ENCODE peak calls at places on chromosomes 4 and X, in four cellular contexts. P is HepG2, Q is GM12878, T is H1. K is an unnamed sample.

GRCh38 chrX:2614911-2615310 is 76.2 kb upstream of the CD99 start:
- DNase-seq in P (no peak), Q (no peak), T (no peak), K (no peak)

GRCh38 chr4:153643406-153644016 is 40.6 kb upstream of the TLR2 start:
- DNase-seq in P (peak; percentile 66), Q (peak; percentile 50), T (no peak), K (no peak)

GRCh38 chrX:20654596-20655106 is 387.9 kb upstream of the RPS6KA3 start:
- DNase-seq in P (no peak), Q (no peak), T (no peak), K (no peak)

GRCh38 chr4:57320880-57321279 is 210.7 kb upstream of the IGFBP7 start:
- DNase-seq in P (no peak), Q (no peak), T (no peak), K (no peak)

GRCh38 chr4:187235456-187236170 is 512.0 kb upstream of the FAT1 start:
- DNase-seq in P (no peak), Q (no peak), T (no peak), K (no peak)

GRCh38 chrX:68894513-68895338 is 65.9 kb downstream of the EFNB1 start:
- DNase-seq in P (no peak), Q (no peak), T (no peak), K (peak; percentile 72)

GRCh38 chr4:112516401-112517066 is 554 bp upstream of the NEUROG2 start:
- DNase-seq in P (no peak), Q (no peak), T (peak; percentile 81), K (no peak)

GRCh38 chr4:37599092-37599800 is 86.9 kb downstream of the RELL1 start:
- DNase-seq in P (peak; percentile 64), Q (no peak), T (no peak), K (no peak)

GRCh38 chr4:175891863-175892262 is 79.8 kb upstream of the GPM6A start:
- DNase-seq in P (peak; percentile 3), Q (no peak), T (no peak), K (no peak)

GRCh38 chr4:8171941-8172924 is 13.6 kb upstream of the ABLIM2 start:
- DNase-seq in P (no peak), Q (peak; percentile 24), T (no peak), K (no peak)

DNA sequence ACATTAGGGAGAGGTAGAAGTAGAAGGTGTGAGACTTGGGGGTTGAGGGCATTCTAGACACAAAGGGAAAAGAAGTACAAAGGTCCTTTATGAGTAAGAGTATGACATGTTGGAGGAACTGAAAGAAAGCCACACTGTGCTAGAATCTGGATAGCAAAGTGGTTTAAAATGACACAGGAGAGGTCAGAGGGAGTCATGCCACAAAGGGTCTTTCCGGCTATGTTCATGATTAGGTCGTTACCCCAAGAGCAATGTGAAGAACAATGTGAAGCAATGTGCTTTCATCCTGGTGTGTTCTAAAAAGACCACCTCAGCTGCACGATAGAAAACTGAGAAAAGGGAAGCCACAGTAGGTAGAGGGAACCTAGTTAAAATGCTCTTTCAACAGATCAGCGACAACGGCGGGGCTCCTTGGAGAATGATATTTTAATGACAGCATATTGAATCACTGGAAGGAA is 29.2 kb downstream of the SMIM14 start:
- DNase-seq in P (peak; percentile 64), Q (peak; percentile 96), T (no peak), K (no peak)
- TF ChIP-seq ZNF274 in P (no peak), Q (no peak), T (no peak), K (no peak)

DNA sequence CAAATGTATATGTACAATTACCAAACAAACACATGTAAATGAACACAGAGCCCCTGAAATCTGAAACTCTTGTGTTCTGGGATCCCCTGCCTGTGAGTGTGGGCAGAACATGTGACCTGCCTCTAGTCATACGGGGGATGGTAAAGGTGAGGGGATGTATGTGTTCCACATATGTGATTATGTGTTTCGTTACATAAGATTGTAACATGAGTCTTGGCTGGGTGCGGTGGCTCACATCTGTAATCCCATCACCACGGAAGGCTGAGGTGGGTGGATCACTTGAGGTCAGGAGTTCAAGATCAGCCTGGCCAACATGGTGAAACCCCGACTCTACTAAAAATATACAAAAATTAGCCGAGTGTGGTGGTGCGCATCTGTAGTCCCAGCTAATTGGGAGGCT is 37.1 kb upstream of the SLC2A9 start:
- DNase-seq in P (no peak), Q (no peak), T (no peak), K (no peak)
- TF ChIP-seq SUZ12 in P (no peak), Q (no peak), T (no peak), K (no peak)

GRCh38 chrX:79195027-79195426 is 50.5 kb downstream of the GPR174 start:
- DNase-seq in P (no peak), Q (no peak), T (no peak), K (no peak)
- TF ChIP-seq ZNF274 in P (no peak), Q (no peak), T (no peak), K (no peak)

GRCh38 chrX:154313147-154313546 is 17.6 kb downstream of the TKTL1 start:
- DNase-seq in P (no peak), Q (no peak), T (no peak), K (no peak)

GRCh38 chrX:154310991-154311541 is 15.5 kb downstream of the TKTL1 start:
- DNase-seq in P (no peak), Q (no peak), T (no peak), K (no peak)

GRCh38 chrX:154309041-154309775 is 13.6 kb downstream of the TKTL1 start:
- DNase-seq in P (no peak), Q (no peak), T (no peak), K (no peak)

GRCh38 chrX:154315416-154315815 is 19.8 kb downstream of the TKTL1 start:
- DNase-seq in P (no peak), Q (no peak), T (no peak), K (no peak)

DNA sequence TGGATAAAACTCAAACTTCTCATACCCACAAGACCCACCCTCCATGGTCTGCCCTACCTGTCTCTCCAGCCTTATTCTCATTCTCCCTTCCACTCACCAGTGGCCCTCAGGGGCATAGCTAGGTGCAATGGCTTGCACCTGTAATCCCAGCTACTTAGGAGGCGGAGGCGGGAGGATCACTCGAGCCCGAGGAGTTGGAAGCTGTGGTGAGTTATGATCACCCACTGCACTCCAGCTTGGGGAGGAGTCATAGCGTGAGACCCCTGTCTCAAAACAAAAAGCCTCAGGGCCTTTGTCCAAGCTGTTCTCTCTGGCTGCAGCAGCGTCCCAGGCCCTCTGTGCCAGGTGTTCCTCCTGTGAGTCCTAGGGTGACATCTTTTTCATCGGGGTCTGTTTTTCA is 16.5 kb downstream of the TKTL1 start:
- DNase-seq in P (no peak), Q (no peak), T (no peak), K (no peak)
- TF ChIP-seq SUZ12 in P (no peak), Q (no peak), T (no peak), K (no peak)

K was measured in NT2/D1.